ENCODE peak calls at places on chromosomes 16 and 17, in eight cellular contexts. One of them, this sample, is unnamed.

GRCh38 chr16:56849690-56850680 is 15.0 kb upstream of the SLC12A3 start:
- DNase-seq in NCI-H446 treated with DMSO at 0.1 percent for 48 hours: no peak
- DNase-seq in RPMI8226: peak
- DNase-seq in A549: no peak
- DNase-seq in T-helper 2 cell: no peak
- DNase-seq in T-helper 17 cell: no peak
- DNase-seq in fibroblast of gingiva: peak
- DNase-seq in GM03348: no peak
- DNase-seq in this sample: no peak

GRCh38 chr16:66304151-66304550 is 62.3 kb upstream of the CDH5 start:
- DNase-seq in T-helper 17 cell: no peak
- DNase-seq in RPMI8226: no peak
- DNase-seq in T-helper 2 cell: no peak
- DNase-seq in NCI-H446 treated with DMSO at 0.1 percent for 48 hours: peak
- DNase-seq in GM03348: no peak
- DNase-seq in A549: no peak
- DNase-seq in fibroblast of gingiva: no peak
- DNase-seq in this sample: no peak

GRCh38 chr17:50922107-50922506 is 56.0 kb upstream of the TOB1 start:
- DNase-seq in fibroblast of gingiva: peak
- DNase-seq in RPMI8226: no peak
- DNase-seq in A549: no peak
- DNase-seq in GM03348: no peak
- DNase-seq in T-helper 2 cell: no peak
- DNase-seq in NCI-H446 treated with DMSO at 0.1 percent for 48 hours: no peak
- DNase-seq in T-helper 17 cell: no peak
- DNase-seq in this sample: no peak

GRCh38 chr17:33970271-33970670 is 284.8 kb upstream of the CCL2 start:
- DNase-seq in T-helper 2 cell: no peak
- DNase-seq in RPMI8226: no peak
- DNase-seq in GM03348: no peak
- DNase-seq in NCI-H446 treated with DMSO at 0.1 percent for 48 hours: no peak
- DNase-seq in T-helper 17 cell: no peak
- DNase-seq in fibroblast of gingiva: no peak
- DNase-seq in A549: no peak
- DNase-seq in this sample: no peak

GRCh38 chr17:78127240-78127887 is 1.2 kb downstream of the TMC6 start:
- DNase-seq in A549: no peak
- DNase-seq in NCI-H446 treated with DMSO at 0.1 percent for 48 hours: no peak
- DNase-seq in RPMI8226: peak
- DNase-seq in T-helper 2 cell: no peak
- DNase-seq in GM03348: no peak
- DNase-seq in T-helper 17 cell: peak
- DNase-seq in fibroblast of gingiva: no peak
- DNase-seq in this sample: peak

GRCh38 chr17:28896884-28897768 is at the start of gene FLOT2:
- DNase-seq in NCI-H446 treated with DMSO at 0.1 percent for 48 hours: no peak
- DNase-seq in T-helper 17 cell: peak
- DNase-seq in fibroblast of gingiva: peak
- DNase-seq in GM03348: peak
- DNase-seq in RPMI8226: peak
- DNase-seq in A549: peak
- DNase-seq in T-helper 2 cell: peak
- DNase-seq in this sample: peak

GRCh38 chr17:17090642-17091103 is 48.4 kb downstream of the MPRIP start:
- DNase-seq in NCI-H446 treated with DMSO at 0.1 percent for 48 hours: no peak
- DNase-seq in T-helper 2 cell: no peak
- DNase-seq in A549: no peak
- DNase-seq in GM03348: no peak
- DNase-seq in fibroblast of gingiva: no peak
- DNase-seq in RPMI8226: no peak
- DNase-seq in T-helper 17 cell: no peak
- DNase-seq in this sample: peak

GRCh38 chr17:73770115-73770848 is 126.0 kb upstream of the SDK2 start:
- DNase-seq in T-helper 17 cell: no peak
- DNase-seq in fibroblast of gingiva: peak
- DNase-seq in A549: peak
- DNase-seq in RPMI8226: peak
- DNase-seq in T-helper 2 cell: no peak
- DNase-seq in NCI-H446 treated with DMSO at 0.1 percent for 48 hours: peak
- DNase-seq in GM03348: peak
- DNase-seq in this sample: peak

GRCh38 chr17:75590314-75590761 is 2.7 kb downstream of the MYO15B start:
- DNase-seq in fibroblast of gingiva: no peak
- DNase-seq in A549: no peak
- DNase-seq in T-helper 17 cell: no peak
- DNase-seq in RPMI8226: no peak
- DNase-seq in GM03348: no peak
- DNase-seq in T-helper 2 cell: no peak
- DNase-seq in NCI-H446 treated with DMSO at 0.1 percent for 48 hours: no peak
- DNase-seq in this sample: no peak